ENCODE peak calls at places on chromosomes 12 and 14, in four cellular contexts. One of them, this sample, is unnamed.

GRCh38 chr14:103136388-103137271 is 13.4 kb downstream of the TNFAIP2 start:
- DNase-seq in heart right ventricle: no peak
- DNase-seq in GM23248: peak
- DNase-seq in neuronal stem cell: no peak
- DNase-seq in this sample: no peak

GRCh38 chr12:19517583-19517982 is 78.3 kb downstream of the AEBP2 start:
- DNase-seq in heart right ventricle: no peak
- DNase-seq in GM23248: peak
- DNase-seq in neuronal stem cell: no peak
- DNase-seq in this sample: no peak

GRCh38 chr12:65529771-65530435 is 251.4 kb downstream of the MSRB3 start:
- DNase-seq in GM23248: no peak
- DNase-seq in heart right ventricle: no peak
- DNase-seq in neuronal stem cell: no peak
- DNase-seq in this sample: no peak

GRCh38 chr12:57229041-57229633 is 374 bp upstream of the SHMT2 start:
- DNase-seq in neuronal stem cell: no peak
- DNase-seq in heart right ventricle: no peak
- DNase-seq in GM23248: peak
- DNase-seq in this sample: no peak

GRCh38 chr14:53971501-53971900 is 14.9 kb upstream of the BMP4 start:
- DNase-seq in GM23248: no peak
- DNase-seq in neuronal stem cell: no peak
- DNase-seq in heart right ventricle: no peak
- DNase-seq in this sample: no peak

GRCh38 chr12:75360920-75361319 is 26.4 kb downstream of the GLIPR1L1 start:
- DNase-seq in heart right ventricle: no peak
- DNase-seq in neuronal stem cell: no peak
- DNase-seq in GM23248: no peak
- DNase-seq in this sample: no peak

GRCh38 chr12:11578461-11578993 is 70.9 kb upstream of the ETV6 start:
- DNase-seq in neuronal stem cell: no peak
- DNase-seq in heart right ventricle: no peak
- DNase-seq in GM23248: no peak
- DNase-seq in this sample: no peak

GRCh38 chr14:91264151-91265150 is 19.9 kb upstream of the GPR68 start:
- DNase-seq in GM23248: peak
- DNase-seq in heart right ventricle: peak
- DNase-seq in neuronal stem cell: no peak
- DNase-seq in this sample: no peak

GRCh38 chr14:27945512-27945911 is 821.1 kb upstream of the FOXG1 start:
- DNase-seq in GM23248: no peak
- DNase-seq in neuronal stem cell: no peak
- DNase-seq in heart right ventricle: no peak
- DNase-seq in this sample: no peak

GRCh38 chr12:59500915-59501314 is 94.9 kb upstream of the SLC16A7 start:
- DNase-seq in heart right ventricle: no peak
- DNase-seq in neuronal stem cell: no peak
- DNase-seq in GM23248: no peak
- DNase-seq in this sample: no peak

GRCh38 chr14:96274122-96274910 is 18.3 kb downstream of the BDKRB1 start:
- DNase-seq in neuronal stem cell: no peak
- DNase-seq in GM23248: peak
- DNase-seq in heart right ventricle: no peak
- DNase-seq in this sample: no peak

GRCh38 chr12:2267624-2268477 is 215.1 kb downstream of the CACNA1C start:
- DNase-seq in GM23248: peak
- DNase-seq in neuronal stem cell: no peak
- DNase-seq in heart right ventricle: no peak
- DNase-seq in this sample: no peak

GRCh38 chr12:65004270-65004669 is 116.8 kb downstream of the WIF1 start:
- DNase-seq in neuronal stem cell: no peak
- DNase-seq in heart right ventricle: no peak
- DNase-seq in GM23248: peak
- DNase-seq in this sample: no peak

GRCh38 chr12:105083041-105083440 is 1.2 kb downstream of the ALDH1L2 start:
- DNase-seq in GM23248: peak
- DNase-seq in neuronal stem cell: no peak
- DNase-seq in heart right ventricle: no peak
- DNase-seq in this sample: no peak
- H3K4me3 ChIP-seq in GM23248: peak
- H3K4me3 ChIP-seq in neuronal stem cell: no peak
- H3K4me3 ChIP-seq in heart right ventricle: peak
- H3K4me3 ChIP-seq in this sample: no peak

GRCh38 chr12:51906452-51907082 is 737 bp upstream of the ACVRL1 start:
- DNase-seq in neuronal stem cell: no peak
- DNase-seq in heart right ventricle: no peak
- DNase-seq in GM23248: no peak
- DNase-seq in this sample: no peak

GRCh38 chr12:51905507-51906438 is 1.5 kb upstream of the ACVRL1 start:
- DNase-seq in heart right ventricle: peak
- DNase-seq in GM23248: peak
- DNase-seq in neuronal stem cell: no peak
- DNase-seq in this sample: no peak

GRCh38 chr12:51907083-51907863 is at the start of gene ACVRL1:
- DNase-seq in heart right ventricle: peak
- DNase-seq in GM23248: peak
- DNase-seq in neuronal stem cell: no peak
- DNase-seq in this sample: no peak

GRCh38 chr12:51908876-51909592 is 1.7 kb downstream of the ACVRL1 start:
- DNase-seq in heart right ventricle: no peak
- DNase-seq in GM23248: no peak
- DNase-seq in neuronal stem cell: no peak
- DNase-seq in this sample: no peak

DNA sequence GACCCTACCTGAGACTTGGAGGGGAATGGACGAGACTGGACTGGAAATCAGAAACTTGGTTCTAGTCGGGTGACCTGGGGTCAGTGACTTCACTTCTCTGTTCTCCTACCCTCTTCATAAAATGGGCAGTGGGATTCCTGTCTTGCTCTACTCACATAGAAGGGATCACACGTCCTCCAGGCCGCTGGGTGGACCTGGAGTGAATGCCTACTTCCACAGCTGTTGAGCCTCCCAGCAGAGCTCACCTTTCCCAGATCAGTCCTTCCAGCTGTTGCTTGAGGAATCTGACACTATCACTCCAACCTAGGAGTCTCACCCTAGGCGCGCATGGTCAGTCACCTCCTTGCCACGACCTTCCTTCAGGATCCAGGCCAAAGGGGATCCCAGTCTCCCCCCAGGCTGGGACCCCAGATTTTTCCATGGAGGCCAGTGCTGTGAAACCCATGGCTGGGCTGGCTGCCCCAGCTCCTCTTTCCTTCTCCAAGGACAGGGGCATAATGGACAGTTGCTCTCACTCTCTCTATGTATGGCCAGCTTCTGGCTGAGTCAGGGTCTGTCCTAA is 641 bp downstream of the ACVRL1 start:
- DNase-seq in neuronal stem cell: no peak
- DNase-seq in GM23248: no peak
- DNase-seq in heart right ventricle: no peak
- DNase-seq in this sample: no peak
- H3K4me3 ChIP-seq in neuronal stem cell: no peak
- H3K4me3 ChIP-seq in GM23248: peak
- H3K4me3 ChIP-seq in heart right ventricle: peak
- H3K4me3 ChIP-seq in this sample: no peak

DNA sequence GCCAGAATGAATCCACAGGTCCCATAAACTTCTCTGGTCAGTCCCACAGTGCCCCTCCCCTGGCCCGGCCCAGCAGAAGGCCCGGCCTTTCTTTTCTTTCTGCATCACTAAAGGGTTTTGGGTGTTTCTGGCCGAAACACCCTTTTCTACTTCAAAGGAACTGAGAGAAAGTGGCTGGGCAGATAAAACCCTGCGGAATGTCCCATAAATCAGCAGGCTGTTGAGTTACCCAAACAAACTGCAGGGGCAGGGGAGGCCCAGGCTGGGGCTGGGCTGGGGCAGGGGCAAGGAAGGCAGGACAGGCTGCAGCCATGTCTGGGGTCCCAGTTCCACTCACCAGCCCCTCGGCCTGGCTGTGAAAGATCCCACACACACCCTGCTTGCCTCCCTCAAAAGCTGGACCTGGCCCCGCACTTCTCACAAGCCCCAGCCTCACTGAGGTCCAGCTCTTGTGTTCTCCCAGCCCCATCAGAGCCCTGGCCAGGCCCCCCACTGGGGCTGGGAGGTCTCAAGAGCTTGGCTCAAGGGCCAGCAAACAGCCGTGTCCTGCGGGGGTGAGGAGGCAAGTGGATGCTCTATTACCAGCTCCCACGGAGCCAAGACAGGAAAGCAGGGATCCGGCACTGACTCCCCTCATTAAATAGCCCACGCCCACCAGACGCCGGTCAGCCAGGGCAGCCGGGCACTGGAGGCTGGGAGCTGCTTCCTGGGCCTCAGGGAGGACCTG is 41.9 kb downstream of the CCNK start:
- DNase-seq in GM23248: no peak
- DNase-seq in heart right ventricle: no peak
- DNase-seq in neuronal stem cell: peak
- DNase-seq in this sample: no peak
- H3K4me3 ChIP-seq in GM23248: no peak
- H3K4me3 ChIP-seq in heart right ventricle: no peak
- H3K4me3 ChIP-seq in neuronal stem cell: no peak
- H3K4me3 ChIP-seq in this sample: no peak

DNA sequence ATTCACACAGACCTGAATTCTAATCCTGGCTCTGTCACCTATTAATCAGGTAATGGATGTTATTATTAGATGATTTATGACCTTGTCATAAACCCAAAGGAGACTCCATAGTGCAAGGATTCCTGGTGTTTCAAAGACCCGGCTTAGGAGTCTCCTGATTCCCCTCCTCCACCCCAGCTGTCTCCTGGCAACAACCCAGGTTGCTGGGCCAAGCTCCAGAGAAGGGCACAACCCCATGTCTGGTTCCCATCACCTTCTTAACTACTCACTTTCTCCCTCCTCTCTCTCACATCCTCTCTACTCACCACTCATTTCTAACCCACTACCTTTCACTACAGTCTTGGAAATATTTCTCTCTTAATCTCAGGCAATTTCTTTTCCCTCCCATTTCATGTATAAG is 41.6 kb downstream of the RHOJ start:
- DNase-seq in neuronal stem cell: no peak
- DNase-seq in heart right ventricle: peak
- DNase-seq in GM23248: no peak
- DNase-seq in this sample: no peak
- H3K4me3 ChIP-seq in neuronal stem cell: no peak
- H3K4me3 ChIP-seq in heart right ventricle: no peak
- H3K4me3 ChIP-seq in GM23248: no peak
- H3K4me3 ChIP-seq in this sample: no peak

This sample was measured in iPS DF 6.9.